ENCODE peak calls at places on chromosomes 7 and 10, in ten cellular contexts. W is transverse colon, G is suprapubic skin, A is sigmoid colon, F is K562, L is stomach, M is esophagus muscularis mucosa, J is SK-N-SH, Q is H1, B is HepG2. H is an unnamed sample.
A peak's percentile ranks its signal among the peaks of the same experiment; 100 is the strongest.

GRCh38 chr7:98294798-98295382 is 13.4 kb downstream of the BRI3 start:
- DNase-seq in L (peak; percentile 78), A (no peak), W (peak; percentile 64), F (peak; percentile 85), J (peak; percentile 93), M (no peak), Q (peak; percentile 70), B (peak; percentile 35), G (peak; percentile 69), H (peak; percentile 77)

GRCh38 chr10:80464557-80465466 is 10.7 kb downstream of the TSPAN14 start:
- DNase-seq in W (no peak), B (peak; percentile 97), A (no peak), M (no peak), F (peak; percentile 58), G (no peak), J (peak; percentile 47), Q (peak; percentile 68), L (peak; percentile 47), H (peak; percentile 56)

GRCh38 chr7:131007439-131008330 is 273.7 kb upstream of the KLF14 start:
- DNase-seq in L (peak; percentile 73), G (no peak), F (peak; percentile 79), J (peak; percentile 57), W (peak; percentile 82), Q (no peak), M (no peak), A (peak; percentile 78), B (peak; percentile 70), H (peak; percentile 73)

GRCh38 chr7:46972205-46972604 is 609.7 kb downstream of the TNS3 start:
- DNase-seq in F (no peak), G (no peak), L (no peak), J (no peak), W (no peak), Q (no peak), B (no peak), M (no peak), A (no peak), H (no peak)

GRCh38 chr7:43834463-43835251 is 34.7 kb downstream of the MRPS24 start:
- DNase-seq in L (no peak), B (no peak), F (no peak), M (no peak), A (no peak), W (no peak), G (no peak), J (no peak), Q (no peak), H (no peak)

GRCh38 chr10:46225597-46225996 is 61.2 kb upstream of the ANTXRL start:
- DNase-seq in G (peak; percentile 33), B (no peak), A (peak; percentile 59), Q (no peak), F (no peak), W (no peak), L (peak; percentile 16), M (peak; percentile 91), J (no peak), H (no peak)

GRCh38 chr10:100327701-100328009 is 2.4 kb downstream of the PKD2L1 start:
- DNase-seq in W (no peak), B (no peak), J (no peak), A (no peak), G (no peak), L (no peak), F (no peak), Q (no peak), M (no peak), H (no peak)

GRCh38 chr10:77782328-77783061 is 144.1 kb downstream of the DLG5 start:
- DNase-seq in Q (no peak), J (no peak), B (no peak), M (no peak), W (no peak), F (no peak), A (no peak), G (no peak), L (no peak), H (no peak)

GRCh38 chr7:9407816-9408215 is 974.4 kb downstream of the NXPH1 start:
- DNase-seq in B (no peak), F (no peak), W (no peak), Q (no peak), A (no peak), L (no peak), J (no peak), G (no peak), M (no peak), H (no peak)

GRCh38 chr10:29951441-29951931 is 107.9 kb downstream of the JCAD start:
- DNase-seq in F (no peak), J (no peak), G (no peak), L (no peak), W (no peak), Q (no peak), M (no peak), B (no peak), A (no peak), H (no peak)

GRCh38 chr10:99976886-99977391 is 32.8 kb downstream of the DNMBP start:
- DNase-seq in M (no peak), F (no peak), J (no peak), G (no peak), A (no peak), L (no peak), Q (no peak), W (no peak), B (no peak), H (no peak)

GRCh38 chr7:79282051-79282694 is 171.3 kb downstream of the MAGI2 start:
- DNase-seq in Q (no peak), F (no peak), L (no peak), M (no peak), A (no peak), B (no peak), G (no peak), W (no peak), J (peak; percentile 9), H (no peak)

DNA sequence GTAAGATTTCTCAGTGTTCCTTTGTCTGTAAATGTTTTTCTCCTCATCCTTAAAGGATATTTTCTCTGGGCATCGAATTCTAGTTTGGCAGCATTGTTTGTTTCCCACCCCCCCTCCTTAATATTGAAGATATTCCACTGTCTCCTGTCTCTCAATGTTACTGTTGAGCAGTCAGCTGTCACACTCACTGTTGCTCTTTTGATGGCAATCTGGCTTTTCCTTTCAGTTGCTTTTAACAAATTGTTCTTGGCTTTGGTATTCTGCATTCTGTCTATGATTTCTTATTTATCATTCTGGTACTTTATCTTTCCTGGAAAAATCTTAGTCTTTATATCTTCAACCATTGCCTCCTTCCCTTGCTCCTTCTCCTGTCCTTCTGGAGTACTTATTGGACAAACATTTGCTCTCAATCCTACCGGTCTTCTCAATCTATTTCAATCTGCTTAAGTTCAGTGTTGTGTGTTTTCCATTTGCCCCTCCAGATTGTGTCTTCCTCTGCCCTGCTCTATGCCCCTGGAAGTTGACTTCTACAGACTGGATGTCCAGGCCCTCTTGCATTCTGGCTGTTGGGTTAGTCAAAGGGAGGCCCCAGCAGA is 9.3 kb upstream of the GTPBP4 start:
- DNase-seq in F (no peak), L (no peak), W (no peak), G (no peak), Q (no peak), M (no peak), B (no peak), J (no peak), A (no peak), H (no peak)
- TF ChIP-seq EP300 in F (no peak), L (no peak), W (no peak), G (no peak), Q (no peak), M (no peak), B (no peak), J (no peak), A (no peak), H (no peak)

GRCh38 chr10:79378647-79379511 is 31.6 kb downstream of the PPIF start:
- DNase-seq in A (peak; percentile 72), G (peak; percentile 50), B (no peak), L (peak; percentile 20), F (no peak), W (peak; percentile 6), J (no peak), M (peak; percentile 91), Q (no peak), H (no peak)
- TF ChIP-seq POLR2AphosphoS5 in A (no peak), G (no peak), B (no peak), L (no peak), F (no peak), W (no peak), J (no peak), M (no peak), Q (no peak), H (no peak)

GRCh38 chr10:15167411-15168295 is 840 bp downstream of the NMT2 start:
- DNase-seq in L (peak; percentile 42), F (peak; percentile 23), Q (no peak), A (peak; percentile 77), W (peak; percentile 56), B (peak; percentile 47), G (peak; percentile 70), J (peak; percentile 78), M (peak; percentile 93), H (peak; percentile 89)

GRCh38 chr10:15169555-15170407 is 1.3 kb upstream of the NMT2 start:
- DNase-seq in B (peak; percentile 29), F (no peak), Q (no peak), J (no peak), M (no peak), W (no peak), G (no peak), A (peak; percentile 62), L (no peak), H (no peak)

GRCh38 chr10:15168296-15168780 is at the start of gene NMT2:
- DNase-seq in G (peak; percentile 91), W (no peak), M (no peak), J (no peak), B (peak; percentile 63), Q (peak; percentile 47), L (no peak), A (no peak), F (peak; percentile 73), H (peak; percentile 96)

GRCh38 chr10:15166325-15166724 is 2.2 kb downstream of the NMT2 start:
- DNase-seq in M (no peak), L (no peak), A (no peak), J (no peak), Q (no peak), G (no peak), F (no peak), W (no peak), B (no peak), H (no peak)

DNA sequence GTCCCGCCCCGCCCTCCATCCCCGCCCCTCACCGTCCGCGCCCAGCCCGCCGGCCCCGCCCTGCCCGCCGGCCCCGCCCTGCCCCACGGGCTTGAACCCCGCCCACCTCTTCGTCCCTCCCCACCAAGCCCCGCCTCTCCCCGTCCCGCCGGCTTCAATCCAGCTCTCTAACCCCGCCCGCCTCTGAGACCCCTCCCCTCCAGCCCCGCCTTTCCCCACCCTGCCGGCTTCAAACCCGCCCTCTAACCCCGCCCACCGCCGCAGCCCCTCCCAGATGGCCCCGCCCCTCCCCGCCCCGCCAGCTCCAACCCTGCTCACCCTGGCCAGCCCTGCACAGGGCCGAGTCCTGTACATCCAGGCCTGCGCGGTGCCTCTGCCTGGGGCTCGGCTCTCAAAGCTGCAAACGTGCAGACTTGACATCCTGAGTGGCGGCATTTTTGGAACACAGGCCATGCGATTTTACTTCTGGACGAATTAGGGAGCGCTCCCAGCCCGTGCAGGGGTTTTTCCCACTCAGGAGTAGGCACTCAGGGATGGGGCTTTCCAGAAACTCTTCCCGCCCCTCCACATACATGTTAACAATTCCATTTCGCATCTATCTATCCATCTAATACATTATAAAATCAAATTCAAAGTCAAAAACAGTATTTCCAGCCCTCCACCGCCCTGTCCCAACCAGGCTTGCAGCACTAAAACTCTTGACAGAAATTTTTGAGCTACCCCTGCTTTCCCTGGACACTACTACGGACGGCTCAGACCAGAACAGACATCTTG is 475 bp upstream of the NMT2 start:
- DNase-seq in M (peak; percentile 98), L (peak; percentile 97), B (peak; percentile 72), Q (peak; percentile 90), A (peak; percentile 99), G (peak; percentile 99), F (peak; percentile 99), J (peak; percentile 98), W (peak; percentile 98), H (peak; percentile 97)
- H3K4me3 ChIP-seq in M (peak overlapping the region; percentile 95), L (peak overlapping the region; percentile 24), B (peak overlapping the region; percentile 65), Q (no peak overlapping the region), A (no peak overlapping the region), G (peak overlapping the region; percentile 100), F (no peak overlapping the region), J (peak overlapping the region; percentile 19), W (no peak overlapping the region), H (peak overlapping the region; percentile 100)

GRCh38 chr10:25682203-25682950 is 251.7 kb upstream of the MYO3A start:
- DNase-seq in Q (no peak), L (no peak), M (peak; percentile 84), A (no peak), W (no peak), B (no peak), F (peak; percentile 30), J (peak; percentile 34), G (no peak), H (no peak)
- TF ChIP-seq EP300 in Q (no peak), L (no peak), M (no peak), A (no peak), W (no peak), B (no peak), F (no peak), J (no peak), G (no peak), H (no peak)

H was measured in upper lobe of left lung.